ENCODE peak calls at places on chromosomes 3 and 15, in four cellular contexts. U, X, Z and G are unnamed samples.

GRCh38 chr3:69178838-69179739 is 56.7 kb upstream of the LMOD3 start:
- DNase-seq in X (peak), U (no peak), Z (no peak), G (no peak)

GRCh38 chr3:63814300-63814699 is 4.8 kb upstream of the C3orf49 start:
- DNase-seq in X (peak), U (no peak), Z (no peak), G (no peak)

GRCh38 chr3:50204804-50205718 is at the start of gene SLC38A3:
- DNase-seq in Z (no peak), X (no peak), U (no peak), G (no peak)

GRCh38 chr3:12681586-12682371 is 17.9 kb upstream of the RAF1 start:
- DNase-seq in U (no peak), X (peak), Z (no peak), G (no peak)

GRCh38 chr15:85008474-85009260 is 27.0 kb downstream of the PDE8A start:
- DNase-seq in Z (no peak), U (no peak), X (no peak), G (no peak)

GRCh38 chr3:197256836-197257444 is 41.5 kb downstream of the DLG1 start:
- DNase-seq in X (peak), U (no peak), Z (peak), G (no peak)

GRCh38 chr3:184687363-184688049 is 24.4 kb downstream of the MAGEF1 start:
- DNase-seq in Z (no peak), U (no peak), X (no peak), G (no peak)

GRCh38 chr3:105066106-105066839 is 300.4 kb upstream of the ALCAM start:
- DNase-seq in Z (no peak), X (peak), U (no peak), G (no peak)

GRCh38 chr3:141009496-141009895 is 41.7 kb upstream of the SPSB4 start:
- DNase-seq in X (peak), Z (no peak), U (no peak), G (no peak)

GRCh38 chr15:100725121-100726069 is 123.0 kb downstream of the ASB7 start:
- DNase-seq in X (peak), U (no peak), Z (no peak), G (no peak)

GRCh38 chr15:76973362-76973743 is 21.6 kb upstream of the PSTPIP1 start:
- DNase-seq in X (peak), U (no peak), Z (no peak), G (no peak)

GRCh38 chr3:58562498-58562897 is 14.7 kb downstream of the FAM107A start:
- DNase-seq in X (no peak), U (no peak), Z (no peak), G (no peak)

GRCh38 chr15:101209285-101209821 is 42.5 kb downstream of the CHSY1 start:
- DNase-seq in Z (no peak), U (no peak), X (no peak), G (no peak)

GRCh38 chr3:124277516-124277890 is 285.6 kb upstream of the ROPN1 start:
- DNase-seq in Z (no peak), U (no peak), X (peak), G (no peak)

GRCh38 chr3:29201609-29202008 is 79.3 kb upstream of the RBMS3 start:
- DNase-seq in Z (no peak), U (no peak), X (no peak), G (no peak)

GRCh38 chr15:64808785-64809453 is 16.5 kb downstream of the PIF1 start:
- DNase-seq in U (no peak), X (no peak), Z (no peak), G (no peak)

GRCh38 chr3:131630117-131630516 is 127.3 kb upstream of the MRPL3 start:
- DNase-seq in U (no peak), Z (peak), X (peak), G (no peak)

GRCh38 chr3:66809579-66809958 is 188.5 kb upstream of the KBTBD8 start:
- DNase-seq in Z (no peak), X (no peak), U (no peak), G (no peak)

GRCh38 chr15:100039994-100040393 is 301.8 kb downstream of the ADAMTS17 start:
- DNase-seq in Z (no peak), X (no peak), U (no peak), G (no peak)

GRCh38 chr3:10674593-10674992 is 141.4 kb upstream of the SLC6A11 start:
- DNase-seq in U (no peak), X (no peak), Z (no peak), G (no peak)

GRCh38 chr15:63476229-63476632 is 28.2 kb upstream of the USP3 start:
- DNase-seq in U (peak), Z (no peak), X (peak), G (no peak)

GRCh38 chr15:77563768-77564167 is 68.9 kb downstream of the LINGO1 start:
- DNase-seq in U (no peak), X (no peak), Z (no peak), G (no peak)

GRCh38 chr3:119292666-119293065 is 1.5 kb upstream of the ARHGAP31 start:
- DNase-seq in X (no peak), Z (no peak), U (no peak), G (no peak)

DNA sequence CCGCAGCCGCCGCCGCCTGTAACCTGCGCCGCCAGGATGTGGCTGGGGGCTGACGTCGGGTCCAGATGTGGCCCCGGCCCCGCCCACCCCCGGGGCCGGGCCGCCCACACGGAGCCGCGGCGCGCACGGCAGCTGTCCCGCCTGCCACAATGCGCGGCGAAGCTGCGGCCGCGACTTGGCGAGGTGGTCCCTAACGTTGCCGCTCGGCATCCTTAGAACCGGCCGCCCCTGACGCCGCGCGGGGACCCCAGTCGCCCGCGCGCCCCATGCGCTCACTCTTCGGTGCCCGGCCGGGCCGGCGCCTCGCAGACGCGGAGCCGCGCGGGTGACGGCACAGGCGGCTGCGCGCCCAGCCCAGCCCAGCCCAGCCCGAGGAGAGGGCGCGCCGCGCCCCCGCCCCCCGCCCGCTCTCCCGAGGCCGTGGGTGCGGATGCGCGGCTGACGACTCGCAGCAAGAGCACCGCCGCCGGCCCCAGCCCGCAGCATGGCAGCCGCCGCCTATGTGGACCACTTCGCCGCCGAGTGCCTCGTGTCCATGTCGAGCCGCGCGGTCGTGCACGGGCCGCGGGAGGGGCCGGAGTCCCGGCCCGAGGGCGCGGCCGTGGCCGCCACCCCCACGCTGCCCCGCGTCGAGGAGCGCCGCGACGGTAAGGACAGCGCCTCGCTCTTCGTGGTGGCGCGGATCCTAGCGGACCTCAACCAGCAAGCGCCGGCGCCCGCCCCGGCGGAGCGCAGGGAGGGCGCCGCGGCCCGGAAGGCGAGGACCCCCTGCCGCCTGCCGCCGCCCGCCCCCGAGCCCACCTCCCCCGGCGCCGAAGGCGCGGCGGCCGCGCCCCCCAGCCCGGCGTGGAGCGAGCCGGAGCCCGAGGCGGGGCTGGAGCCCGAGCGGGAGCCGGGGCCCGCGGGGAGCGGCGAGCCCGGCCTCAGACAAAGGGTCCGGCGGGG is at the start of gene KLF13:
- DNase-seq in X (peak), U (peak), Z (no peak), G (no peak)
- H3K4me3 ChIP-seq in X (peak), U (peak), Z (peak), G (peak)

DNA sequence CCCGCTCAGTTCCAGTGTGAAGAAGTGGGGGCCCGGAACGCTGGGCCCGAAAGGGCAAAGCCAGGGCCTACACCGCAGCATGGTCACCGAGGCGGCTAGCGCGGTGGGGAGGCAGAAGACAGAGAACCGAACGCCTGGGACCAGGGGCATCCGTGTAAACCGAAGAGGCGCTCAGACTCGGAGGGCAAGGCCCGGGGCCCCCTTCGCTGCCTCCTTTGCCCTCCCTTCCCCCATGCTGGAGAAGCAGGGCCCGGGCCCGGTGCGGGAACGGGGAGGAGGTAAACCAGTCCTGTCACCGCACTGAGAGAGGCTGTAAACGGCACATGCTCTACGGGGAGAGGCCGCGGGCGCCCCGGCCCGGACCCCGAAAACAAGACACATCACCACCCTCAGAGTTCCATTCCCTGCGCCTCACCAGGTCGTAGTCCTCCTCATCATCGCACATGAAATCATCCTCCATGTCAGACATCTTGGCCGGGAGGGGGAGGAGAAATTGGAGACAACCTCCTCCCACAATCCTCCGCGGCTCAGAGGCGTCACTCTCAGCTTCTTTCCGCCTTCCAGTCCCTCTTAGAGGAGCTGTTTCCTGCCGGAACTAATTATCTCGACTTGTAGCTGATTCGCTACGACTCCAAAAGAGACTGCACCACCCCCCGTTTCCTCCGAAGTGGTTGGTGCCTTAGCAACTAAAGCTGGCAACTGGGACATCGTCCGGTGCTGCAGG is at the start of gene COPS2:
- DNase-seq in Z (peak), U (peak), X (peak), G (peak)
- TF ChIP-seq CTCF in Z (no peak), U (no peak), X (no peak), G (no peak)

GRCh38 chr3:37980477-37981347 is 9.9 kb upstream of the VILL start:
- DNase-seq in Z (no peak), X (no peak), U (no peak), G (no peak)
- H3K4me3 ChIP-seq in Z (no peak), X (no peak), U (no peak), G (no peak)

GRCh38 chr3:189272500-189273119 is 100.8 kb downstream of the TPRG1 start:
- DNase-seq in U (peak), Z (no peak), X (no peak), G (no peak)
- TF ChIP-seq CTCF in U (peak), Z (peak), X (peak), G (peak)

DNA sequence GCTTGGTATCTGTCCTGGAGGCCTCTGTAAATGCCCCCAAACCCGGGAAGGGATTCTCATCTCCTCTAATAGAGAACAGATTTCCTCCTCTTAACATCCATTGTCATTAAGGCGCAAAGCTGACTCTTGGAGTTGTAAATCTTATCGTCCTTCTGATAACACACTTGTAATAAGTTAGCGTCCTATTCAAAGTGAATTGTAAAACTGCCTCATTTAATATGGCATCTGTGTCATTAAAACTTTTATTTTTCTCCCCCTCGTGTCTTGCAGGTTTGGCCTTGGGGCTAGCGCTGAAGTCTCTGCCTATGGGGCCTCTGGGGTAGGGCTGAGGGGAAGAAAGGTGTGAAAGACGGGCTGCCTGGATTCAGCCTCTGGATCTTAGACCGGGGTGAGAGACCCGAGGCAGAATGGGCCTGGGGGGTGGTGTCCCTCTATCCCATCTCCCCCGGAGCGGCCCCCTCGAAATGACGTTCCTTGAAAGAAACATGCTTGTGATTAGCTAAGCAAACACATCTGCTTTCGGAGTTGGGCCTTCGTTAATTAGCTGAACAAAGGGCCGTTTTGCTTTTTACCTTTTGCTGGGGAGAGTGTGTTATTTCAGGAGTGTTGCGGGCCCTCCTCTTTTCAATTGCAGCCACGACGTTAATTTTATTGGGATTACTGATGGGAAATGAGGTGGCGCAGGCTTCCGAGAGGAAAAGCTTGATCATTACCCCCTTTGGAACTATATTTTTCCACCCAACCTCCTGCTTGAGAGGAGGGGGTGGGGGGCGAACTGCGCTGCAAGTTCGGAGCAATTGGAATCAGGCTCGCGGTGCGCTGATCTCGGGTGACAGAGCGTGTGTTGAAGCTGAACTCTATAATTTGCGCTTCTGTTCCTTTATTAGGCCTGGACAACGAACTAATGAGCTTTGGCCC is 12.4 kb downstream of the NR2F2 start:
- DNase-seq in Z (no peak), X (no peak), U (no peak), G (no peak)
- H3K4me3 ChIP-seq in Z (no peak), X (peak), U (no peak), G (no peak)

GRCh38 chr15:31397851-31398661 is 71.4 kb downstream of the KLF13 start:
- DNase-seq in U (no peak), X (peak), Z (no peak), G (peak)

GRCh38 chr15:31400222-31400927 is 73.7 kb downstream of the KLF13 start:
- DNase-seq in U (no peak), Z (no peak), X (no peak), G (no peak)

GRCh38 chr15:31398677-31399260 is 72.1 kb downstream of the KLF13 start:
- DNase-seq in U (no peak), X (no peak), Z (no peak), G (no peak)

GRCh38 chr15:31399544-31400171 is 73.0 kb downstream of the KLF13 start:
- DNase-seq in X (peak), U (no peak), Z (no peak), G (no peak)

GRCh38 chr15:31396881-31397560 is 70.4 kb downstream of the KLF13 start:
- DNase-seq in Z (no peak), U (peak), X (peak), G (peak)
- TF ChIP-seq CTCF in Z (no peak), U (peak), X (no peak), G (peak)

DNA sequence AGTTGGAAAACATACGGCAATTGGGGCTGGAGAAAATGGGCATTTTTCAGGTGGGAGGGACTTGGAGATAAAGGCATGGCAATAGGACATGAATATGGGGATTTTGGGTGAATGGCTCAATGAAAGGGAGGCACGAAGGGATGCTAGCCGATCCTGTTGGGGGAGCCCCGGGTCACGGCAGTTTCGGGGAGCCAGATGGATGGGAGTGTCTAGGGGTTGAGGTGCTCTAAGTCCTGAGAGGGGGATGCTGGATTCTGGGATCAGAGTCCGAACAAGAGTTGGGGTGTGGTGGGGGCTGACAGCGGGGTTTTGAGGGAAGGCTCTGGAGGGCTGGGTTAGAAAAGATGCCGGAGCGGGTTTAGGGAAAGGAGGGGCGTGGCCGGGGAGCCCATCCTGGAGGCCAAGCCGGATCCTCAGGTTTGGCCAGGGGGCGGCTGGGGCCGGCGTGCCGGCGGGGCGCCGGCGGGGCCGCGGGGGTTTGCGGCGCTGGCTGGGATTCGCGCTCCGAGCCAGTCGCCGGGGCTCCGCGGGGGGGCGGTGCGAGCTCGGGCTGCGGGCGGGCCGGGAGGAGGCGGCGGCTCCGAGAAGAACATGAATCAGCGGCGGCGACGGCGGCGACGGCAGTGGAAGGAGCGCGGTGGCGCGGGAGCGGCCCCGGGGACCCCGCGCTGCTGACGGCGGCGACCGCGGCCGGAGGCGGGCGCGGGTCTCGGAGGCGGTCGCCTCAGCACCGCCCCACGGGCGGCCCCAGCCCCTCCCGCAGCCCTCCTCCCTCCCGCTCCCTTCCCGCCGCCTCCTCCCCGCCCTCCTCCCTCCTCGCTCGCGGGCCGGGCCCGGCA is at the start of gene TYRO3:
- DNase-seq in U (peak), X (peak), Z (peak), G (no peak)
- H3K4me3 ChIP-seq in U (peak), X (peak), Z (peak), G (peak)